ENCODE peak calls at places on chromosomes 7 and 10, in nine cellular contexts. One of them, this sample, is unnamed.

GRCh38 chr7:8135417-8135816 is 126.5 kb downstream of the ICA1 start:
- DNase-seq in tibial nerve: no peak
- DNase-seq in epithelial cell of esophagus: no peak
- DNase-seq in upper lobe of right lung: no peak
- DNase-seq in neural crest cell: no peak
- DNase-seq in BE2C: no peak
- DNase-seq in bronchial epithelial cell: peak; percentile 25
- DNase-seq in fibroblast of lung: no peak
- DNase-seq in astrocyte of the spinal cord: no peak
- DNase-seq in this sample: no peak

GRCh38 chr7:145169908-145170307 is 334.1 kb upstream of the TPK1 start:
- DNase-seq in tibial nerve: no peak
- DNase-seq in epithelial cell of esophagus: peak; percentile 23
- DNase-seq in upper lobe of right lung: no peak
- DNase-seq in neural crest cell: no peak
- DNase-seq in BE2C: no peak
- DNase-seq in bronchial epithelial cell: no peak
- DNase-seq in fibroblast of lung: peak; percentile 69
- DNase-seq in astrocyte of the spinal cord: no peak
- DNase-seq in this sample: no peak

GRCh38 chr10:63383141-63383540 is 82.6 kb downstream of the JMJD1C start:
- DNase-seq in tibial nerve: no peak
- DNase-seq in epithelial cell of esophagus: no peak
- DNase-seq in upper lobe of right lung: no peak
- DNase-seq in neural crest cell: no peak
- DNase-seq in BE2C: no peak
- DNase-seq in bronchial epithelial cell: no peak
- DNase-seq in fibroblast of lung: peak; percentile 28
- DNase-seq in astrocyte of the spinal cord: no peak
- DNase-seq in this sample: no peak

GRCh38 chr7:66255533-66256100 is 50.5 kb downstream of the TPST1 start:
- DNase-seq in tibial nerve: no peak
- DNase-seq in epithelial cell of esophagus: peak; percentile 67
- DNase-seq in upper lobe of right lung: no peak
- DNase-seq in neural crest cell: no peak
- DNase-seq in BE2C: no peak
- DNase-seq in bronchial epithelial cell: peak; percentile 87
- DNase-seq in fibroblast of lung: peak; percentile 50
- DNase-seq in astrocyte of the spinal cord: peak; percentile 66
- DNase-seq in this sample: no peak

GRCh38 chr10:88989824-88990527 is 622 bp upstream of the FAS start:
- DNase-seq in tibial nerve: peak; percentile 52
- DNase-seq in epithelial cell of esophagus: peak; percentile 70
- DNase-seq in upper lobe of right lung: no peak
- DNase-seq in neural crest cell: no peak
- DNase-seq in BE2C: no peak
- DNase-seq in bronchial epithelial cell: peak; percentile 72
- DNase-seq in fibroblast of lung: peak; percentile 96
- DNase-seq in astrocyte of the spinal cord: peak; percentile 77
- DNase-seq in this sample: no peak

GRCh38 chr10:70494966-70495365 is 16.4 kb downstream of the PALD1 start:
- DNase-seq in tibial nerve: no peak
- DNase-seq in epithelial cell of esophagus: no peak
- DNase-seq in upper lobe of right lung: no peak
- DNase-seq in neural crest cell: no peak
- DNase-seq in BE2C: no peak
- DNase-seq in bronchial epithelial cell: no peak
- DNase-seq in fibroblast of lung: no peak
- DNase-seq in astrocyte of the spinal cord: no peak
- DNase-seq in this sample: no peak

GRCh38 chr10:88165849-88166271 is 302.4 kb downstream of the PTEN start:
- DNase-seq in tibial nerve: no peak
- DNase-seq in epithelial cell of esophagus: no peak
- DNase-seq in upper lobe of right lung: no peak
- DNase-seq in neural crest cell: no peak
- DNase-seq in BE2C: no peak
- DNase-seq in bronchial epithelial cell: no peak
- DNase-seq in fibroblast of lung: no peak
- DNase-seq in astrocyte of the spinal cord: peak; percentile 80
- DNase-seq in this sample: no peak

GRCh38 chr7:157519798-157520244 is 183.0 kb downstream of the DNAJB6 start:
- DNase-seq in tibial nerve: no peak
- DNase-seq in epithelial cell of esophagus: no peak
- DNase-seq in upper lobe of right lung: peak; percentile 53
- DNase-seq in neural crest cell: no peak
- DNase-seq in BE2C: no peak
- DNase-seq in bronchial epithelial cell: no peak
- DNase-seq in fibroblast of lung: no peak
- DNase-seq in astrocyte of the spinal cord: no peak
- DNase-seq in this sample: no peak

GRCh38 chr10:46541735-46542566 is 14.5 kb downstream of the GPRIN2 start:
- DNase-seq in tibial nerve: no peak
- DNase-seq in epithelial cell of esophagus: no peak
- DNase-seq in upper lobe of right lung: peak; percentile 63
- DNase-seq in neural crest cell: no peak
- DNase-seq in BE2C: peak; percentile 4
- DNase-seq in bronchial epithelial cell: no peak
- DNase-seq in fibroblast of lung: no peak
- DNase-seq in astrocyte of the spinal cord: no peak
- DNase-seq in this sample: peak; percentile 17

GRCh38 chr7:149824748-149825566 is 13.2 kb upstream of the ZNF862 start:
- DNase-seq in tibial nerve: no peak
- DNase-seq in epithelial cell of esophagus: no peak
- DNase-seq in upper lobe of right lung: peak; percentile 54
- DNase-seq in neural crest cell: no peak
- DNase-seq in BE2C: no peak
- DNase-seq in bronchial epithelial cell: no peak
- DNase-seq in fibroblast of lung: no peak
- DNase-seq in astrocyte of the spinal cord: no peak
- DNase-seq in this sample: no peak

GRCh38 chr7:45649560-45650346 is 75.6 kb downstream of the ADCY1 start:
- DNase-seq in tibial nerve: no peak
- DNase-seq in epithelial cell of esophagus: no peak
- DNase-seq in upper lobe of right lung: no peak
- DNase-seq in neural crest cell: no peak
- DNase-seq in BE2C: no peak
- DNase-seq in bronchial epithelial cell: no peak
- DNase-seq in fibroblast of lung: no peak
- DNase-seq in astrocyte of the spinal cord: no peak
- DNase-seq in this sample: no peak

GRCh38 chr10:48234295-48234694 is 40.2 kb downstream of the FRMPD2 start:
- DNase-seq in tibial nerve: no peak
- DNase-seq in epithelial cell of esophagus: no peak
- DNase-seq in upper lobe of right lung: no peak
- DNase-seq in neural crest cell: no peak
- DNase-seq in BE2C: no peak
- DNase-seq in bronchial epithelial cell: no peak
- DNase-seq in fibroblast of lung: no peak
- DNase-seq in astrocyte of the spinal cord: no peak
- DNase-seq in this sample: no peak

GRCh38 chr7:132435016-132435990 is 141.0 kb downstream of the PLXNA4 start:
- DNase-seq in tibial nerve: no peak
- DNase-seq in epithelial cell of esophagus: no peak
- DNase-seq in upper lobe of right lung: no peak
- DNase-seq in neural crest cell: no peak
- DNase-seq in BE2C: peak; percentile 70
- DNase-seq in bronchial epithelial cell: no peak
- DNase-seq in fibroblast of lung: no peak
- DNase-seq in astrocyte of the spinal cord: peak; percentile 16
- DNase-seq in this sample: no peak

GRCh38 chr7:128098629-128099028 is 67.4 kb upstream of the LRRC4 start:
- DNase-seq in tibial nerve: no peak
- DNase-seq in epithelial cell of esophagus: no peak
- DNase-seq in upper lobe of right lung: no peak
- DNase-seq in neural crest cell: no peak
- DNase-seq in BE2C: no peak
- DNase-seq in bronchial epithelial cell: no peak
- DNase-seq in fibroblast of lung: no peak
- DNase-seq in astrocyte of the spinal cord: no peak
- DNase-seq in this sample: no peak

GRCh38 chr10:59362991-59363390 is 642 bp upstream of the FAM13C start:
- DNase-seq in tibial nerve: peak; percentile 59
- DNase-seq in epithelial cell of esophagus: peak; percentile 70
- DNase-seq in upper lobe of right lung: peak; percentile 66
- DNase-seq in neural crest cell: peak; percentile 32
- DNase-seq in BE2C: peak; percentile 66
- DNase-seq in bronchial epithelial cell: peak; percentile 50
- DNase-seq in fibroblast of lung: peak; percentile 63
- DNase-seq in astrocyte of the spinal cord: peak; percentile 57
- DNase-seq in this sample: peak; percentile 50

GRCh38 chr10:121551210-121551609 is 47.0 kb downstream of the FGFR2 start:
- DNase-seq in tibial nerve: no peak
- DNase-seq in epithelial cell of esophagus: no peak
- DNase-seq in upper lobe of right lung: no peak
- DNase-seq in neural crest cell: no peak
- DNase-seq in BE2C: no peak
- DNase-seq in bronchial epithelial cell: no peak
- DNase-seq in fibroblast of lung: no peak
- DNase-seq in astrocyte of the spinal cord: no peak
- DNase-seq in this sample: no peak

GRCh38 chr7:138126928-138127327 is 50.7 kb downstream of the AKR1D1 start:
- DNase-seq in tibial nerve: no peak
- DNase-seq in epithelial cell of esophagus: no peak
- DNase-seq in upper lobe of right lung: no peak
- DNase-seq in neural crest cell: no peak
- DNase-seq in BE2C: no peak
- DNase-seq in bronchial epithelial cell: no peak
- DNase-seq in fibroblast of lung: no peak
- DNase-seq in astrocyte of the spinal cord: no peak
- DNase-seq in this sample: no peak

GRCh38 chr7:79489371-79489770 is 35.9 kb upstream of the MAGI2 start:
- DNase-seq in tibial nerve: no peak
- DNase-seq in epithelial cell of esophagus: no peak
- DNase-seq in upper lobe of right lung: no peak
- DNase-seq in neural crest cell: no peak
- DNase-seq in BE2C: no peak
- DNase-seq in bronchial epithelial cell: no peak
- DNase-seq in fibroblast of lung: no peak
- DNase-seq in astrocyte of the spinal cord: no peak
- DNase-seq in this sample: no peak

GRCh38 chr7:105098863-105099515 is 85.0 kb downstream of the KMT2E start:
- DNase-seq in tibial nerve: no peak
- DNase-seq in epithelial cell of esophagus: peak; percentile 76
- DNase-seq in upper lobe of right lung: no peak
- DNase-seq in neural crest cell: no peak
- DNase-seq in BE2C: no peak
- DNase-seq in bronchial epithelial cell: peak; percentile 71
- DNase-seq in fibroblast of lung: no peak
- DNase-seq in astrocyte of the spinal cord: peak; percentile 36
- DNase-seq in this sample: no peak

GRCh38 chr10:26946103-26946907 is 85.5 kb upstream of the ABI1 start:
- DNase-seq in tibial nerve: no peak
- DNase-seq in epithelial cell of esophagus: peak; percentile 86
- DNase-seq in upper lobe of right lung: peak; percentile 59
- DNase-seq in neural crest cell: no peak
- DNase-seq in BE2C: peak; percentile 60
- DNase-seq in bronchial epithelial cell: peak; percentile 79
- DNase-seq in fibroblast of lung: no peak
- DNase-seq in astrocyte of the spinal cord: peak; percentile 15
- DNase-seq in this sample: no peak

GRCh38 chr7:8379264-8379663 is 54.1 kb upstream of the NXPH1 start:
- DNase-seq in tibial nerve: no peak
- DNase-seq in epithelial cell of esophagus: no peak
- DNase-seq in upper lobe of right lung: no peak
- DNase-seq in neural crest cell: no peak
- DNase-seq in BE2C: no peak
- DNase-seq in bronchial epithelial cell: no peak
- DNase-seq in fibroblast of lung: no peak
- DNase-seq in astrocyte of the spinal cord: no peak
- DNase-seq in this sample: peak; percentile 70

GRCh38 chr7:30911561-30911969 is at the start of gene AQP1:
- DNase-seq in tibial nerve: peak; percentile 42
- DNase-seq in epithelial cell of esophagus: no peak
- DNase-seq in upper lobe of right lung: peak; percentile 95
- DNase-seq in neural crest cell: no peak
- DNase-seq in BE2C: peak; percentile 79
- DNase-seq in bronchial epithelial cell: no peak
- DNase-seq in fibroblast of lung: peak; percentile 62
- DNase-seq in astrocyte of the spinal cord: peak; percentile 31
- DNase-seq in this sample: no peak
- TF ChIP-seq CTCF in tibial nerve: no peak
- TF ChIP-seq CTCF in epithelial cell of esophagus: no peak
- TF ChIP-seq CTCF in upper lobe of right lung: no peak
- TF ChIP-seq CTCF in neural crest cell: no peak
- TF ChIP-seq CTCF in BE2C: no peak
- TF ChIP-seq CTCF in bronchial epithelial cell: no peak
- TF ChIP-seq CTCF in fibroblast of lung: no peak
- TF ChIP-seq CTCF in astrocyte of the spinal cord: no peak
- TF ChIP-seq CTCF in this sample: no peak

GRCh38 chr10:33337335-33337854 is 2.9 kb upstream of the NRP1 start:
- DNase-seq in tibial nerve: peak; percentile 47
- DNase-seq in epithelial cell of esophagus: no peak
- DNase-seq in upper lobe of right lung: no peak
- DNase-seq in neural crest cell: peak; percentile 4
- DNase-seq in BE2C: peak; percentile 30
- DNase-seq in bronchial epithelial cell: no peak
- DNase-seq in fibroblast of lung: peak; percentile 86
- DNase-seq in astrocyte of the spinal cord: peak; percentile 81
- DNase-seq in this sample: no peak
- TF ChIP-seq CTCF in tibial nerve: no peak
- TF ChIP-seq CTCF in epithelial cell of esophagus: peak; percentile 11
- TF ChIP-seq CTCF in upper lobe of right lung: peak; percentile 28
- TF ChIP-seq CTCF in neural crest cell: peak; percentile 49
- TF ChIP-seq CTCF in BE2C: peak; percentile 12
- TF ChIP-seq CTCF in bronchial epithelial cell: no peak
- TF ChIP-seq CTCF in fibroblast of lung: peak; percentile 26
- TF ChIP-seq CTCF in astrocyte of the spinal cord: peak; percentile 24
- TF ChIP-seq CTCF in this sample: peak; percentile 20

DNA sequence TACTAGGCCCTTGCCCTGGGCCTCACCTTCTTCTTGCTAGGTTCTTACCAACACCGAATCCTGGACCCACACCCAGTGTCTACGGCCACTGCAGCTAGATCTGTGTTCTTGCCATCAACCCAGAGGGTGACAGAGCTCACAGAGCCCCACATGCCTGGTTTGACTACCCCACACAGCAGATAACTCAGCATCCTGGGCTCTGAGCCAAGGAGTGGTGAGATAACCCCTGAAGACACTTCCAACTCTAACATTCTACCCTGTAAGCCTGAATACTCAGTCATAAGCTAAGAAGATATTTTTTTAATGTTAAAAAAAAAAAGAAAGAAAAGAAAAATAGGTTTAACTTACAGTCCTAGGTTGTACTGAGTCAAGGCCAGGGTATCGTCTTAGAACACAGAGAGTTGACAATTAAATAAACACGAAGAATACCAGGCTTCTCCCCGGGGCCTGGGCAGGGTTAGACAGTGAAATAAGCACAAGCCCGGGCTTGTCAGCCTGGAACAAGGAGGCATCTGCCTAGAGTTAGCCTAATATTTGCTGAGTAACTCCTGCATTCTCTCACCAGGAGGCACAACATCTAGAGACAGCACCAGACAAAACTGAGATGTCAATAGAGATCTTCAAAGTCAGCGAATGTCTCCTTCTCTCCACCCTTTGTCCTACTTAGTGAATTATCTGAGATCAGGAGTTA is 556.5 kb upstream of the LRRN3 start:
- DNase-seq in tibial nerve: no peak
- DNase-seq in epithelial cell of esophagus: peak; percentile 97
- DNase-seq in upper lobe of right lung: no peak
- DNase-seq in neural crest cell: no peak
- DNase-seq in BE2C: peak; percentile 89
- DNase-seq in bronchial epithelial cell: peak; percentile 93
- DNase-seq in fibroblast of lung: peak; percentile 44
- DNase-seq in astrocyte of the spinal cord: peak; percentile 49
- DNase-seq in this sample: no peak
- TF ChIP-seq CTCF in tibial nerve: no peak
- TF ChIP-seq CTCF in epithelial cell of esophagus: peak; percentile 51
- TF ChIP-seq CTCF in upper lobe of right lung: no peak
- TF ChIP-seq CTCF in neural crest cell: no peak
- TF ChIP-seq CTCF in BE2C: peak; percentile 34
- TF ChIP-seq CTCF in bronchial epithelial cell: no peak
- TF ChIP-seq CTCF in fibroblast of lung: no peak
- TF ChIP-seq CTCF in astrocyte of the spinal cord: no peak
- TF ChIP-seq CTCF in this sample: no peak

GRCh38 chr10:10961078-10961477 is 56.6 kb upstream of the CELF2 start:
- DNase-seq in tibial nerve: no peak
- DNase-seq in epithelial cell of esophagus: no peak
- DNase-seq in upper lobe of right lung: no peak
- DNase-seq in neural crest cell: no peak
- DNase-seq in BE2C: no peak
- DNase-seq in bronchial epithelial cell: no peak
- DNase-seq in fibroblast of lung: no peak
- DNase-seq in astrocyte of the spinal cord: no peak
- DNase-seq in this sample: no peak
- TF ChIP-seq CTCF in tibial nerve: no peak
- TF ChIP-seq CTCF in epithelial cell of esophagus: no peak
- TF ChIP-seq CTCF in upper lobe of right lung: no peak
- TF ChIP-seq CTCF in neural crest cell: no peak
- TF ChIP-seq CTCF in BE2C: no peak
- TF ChIP-seq CTCF in bronchial epithelial cell: no peak
- TF ChIP-seq CTCF in fibroblast of lung: no peak
- TF ChIP-seq CTCF in astrocyte of the spinal cord: no peak
- TF ChIP-seq CTCF in this sample: no peak